ENCODE peak calls at places on chromosomes 13 and 19, in five cellular contexts. D is IMR-90, B is SK-N-SH, H is mammary epithelial cell, A is H1. M is an unnamed sample.

GRCh38 chr19:16599655-16600346 is 27.6 kb upstream of the SLC35E1 start:
- DNase-seq in H (no peak), A (no peak), D (no peak), B (peak), M (no peak)

GRCh38 chr13:102185375-102185984 is 216.4 kb downstream of the FGF14 start:
- DNase-seq in D (no peak), B (no peak), H (no peak), A (no peak), M (no peak)

GRCh38 chr13:77980592-77980991 is 62.0 kb upstream of the EDNRB start:
- DNase-seq in H (peak), B (no peak), D (peak), A (no peak), M (peak)

GRCh38 chr13:66657165-66657895 is 572.8 kb downstream of the PCDH9 start:
- DNase-seq in B (peak), A (no peak), H (peak), D (peak), M (peak)

GRCh38 chr13:41700790-41701310 is 243.5 kb downstream of the RGCC start:
- DNase-seq in H (peak), A (no peak), B (peak), D (peak), M (peak)

GRCh38 chr13:33775339-33776108 is 42.4 kb upstream of the RFC3 start:
- DNase-seq in A (no peak), H (no peak), B (no peak), D (no peak), M (no peak)

GRCh38 chr13:109725297-109725696 is 61.1 kb downstream of the IRS2 start:
- DNase-seq in B (no peak), D (no peak), H (no peak), A (no peak), M (no peak)

GRCh38 chr19:17680235-17680722 is 7.9 kb downstream of the UNC13A start:
- DNase-seq in A (no peak), D (peak), H (peak), B (no peak), M (peak)

GRCh38 chr13:20258963-20259288 is 26.8 kb upstream of the GJB6 start:
- DNase-seq in D (no peak), B (no peak), A (no peak), H (no peak), M (no peak)

GRCh38 chr19:50480281-50481111 is 3.8 kb upstream of the GARIN5A start:
- DNase-seq in A (no peak), D (no peak), B (no peak), H (no peak), M (no peak)

GRCh38 chr13:101773062-101773461 is 320.6 kb downstream of the ITGBL1 start:
- DNase-seq in H (no peak), A (no peak), B (peak), D (no peak), M (peak)

GRCh38 chr19:17687857-17688784 is at the start of gene UNC13A:
- DNase-seq in D (peak), H (peak), B (peak), A (peak), M (peak)

GRCh38 chr13:60755380-60756163 is 358.6 kb downstream of the TDRD3 start:
- DNase-seq in B (no peak), A (no peak), H (no peak), D (no peak), M (no peak)

GRCh38 chr13:75818181-75819110 is 182.3 kb downstream of the LMO7 start:
- DNase-seq in B (no peak), D (no peak), H (no peak), A (no peak), M (no peak)

GRCh38 chr19:28493881-28494280 is 719.1 kb downstream of the UQCRFS1 start:
- DNase-seq in A (no peak), H (no peak), D (no peak), B (no peak), M (no peak)

GRCh38 chr13:79485014-79485441 is 4.1 kb downstream of the NDFIP2 start:
- DNase-seq in B (no peak), A (no peak), D (peak), H (peak), M (peak)

GRCh38 chr13:27792393-27793218 is at the start of gene GSX1:
- DNase-seq in D (peak), H (peak), B (no peak), A (peak), M (peak)

GRCh38 chr13:43057653-43058317 is 34.4 kb downstream of the DNAJC15 start:
- DNase-seq in A (no peak), H (no peak), B (no peak), D (no peak), M (no peak)

GRCh38 chr13:33817513-33817842 is 471 bp upstream of the RFC3 start:
- DNase-seq in D (peak), A (no peak), B (peak), H (peak), M (no peak)

GRCh38 chr13:40979232-40979631 is 39.9 kb downstream of the ELF1 start:
- DNase-seq in A (no peak), B (no peak), D (no peak), H (no peak), M (no peak)

GRCh38 chr13:53060840-53061485 is 32.4 kb downstream of the OLFM4 start:
- DNase-seq in A (no peak), B (no peak), D (no peak), H (no peak), M (no peak)

GRCh38 chr19:29943615-29944014 is 1.6 kb downstream of the URI1 start:
- DNase-seq in B (no peak), H (no peak), A (no peak), D (no peak), M (peak)

GRCh38 chr19:36046443-36047050 is 7.5 kb downstream of the THAP8 start:
- DNase-seq in B (no peak), D (no peak), A (no peak), H (no peak), M (peak)

GRCh38 chr13:73936001-73936400 is 198.2 kb downstream of the KLF12 start:
- DNase-seq in B (no peak), D (peak), A (no peak), H (no peak), M (no peak)

GRCh38 chr13:99282264-99283231 is 24.4 kb upstream of the GPR18 start:
- DNase-seq in A (no peak), H (no peak), D (no peak), B (no peak), M (peak)

GRCh38 chr13:33186851-33187250 is 98.7 kb downstream of the STARD13 start:
- DNase-seq in H (no peak), B (no peak), A (no peak), D (peak), M (peak)

GRCh38 chr19:57241181-57241580 is 749 bp downstream of the ZNF805 start:
- DNase-seq in B (peak), D (peak), A (no peak), H (peak), M (peak)

GRCh38 chr19:43480574-43480973 is 15.2 kb upstream of the LYPD3 start:
- DNase-seq in H (no peak), D (no peak), A (no peak), B (no peak), M (no peak)

GRCh38 chr13:39956036-39956435 is 300.6 kb downstream of the COG6 start:
- DNase-seq in D (no peak), A (no peak), H (peak), B (no peak), M (no peak)

GRCh38 chr19:1512671-1513491 is at the start of gene ADAMTSL5:
- DNase-seq in B (peak), D (peak), H (peak), A (no peak), M (peak)

GRCh38 chr13:94435604-94436226 is 43.8 kb downstream of the DCT start:
- DNase-seq in A (no peak), B (peak), H (peak), D (peak), M (peak)

GRCh38 chr13:102443234-102443633 is 41.4 kb upstream of the FGF14 start:
- DNase-seq in B (no peak), H (no peak), A (no peak), D (no peak), M (no peak)

GRCh38 chr19:2495651-2496316 is 19.9 kb downstream of the GADD45B start:
- DNase-seq in D (no peak), B (no peak), A (no peak), H (no peak), M (peak)

GRCh38 chr19:6828698-6829633 is 56.5 kb downstream of the VAV1 start:
- DNase-seq in H (no peak), B (no peak), A (no peak), D (no peak), M (peak)

GRCh38 chr19:8306235-8307054 is 1.7 kb downstream of the CD320 start:
- DNase-seq in B (no peak), D (no peak), H (no peak), A (peak), M (no peak)

GRCh38 chr19:17860993-17861360 is 1.3 kb downstream of the RPL18A start:
- DNase-seq in D (peak), A (no peak), H (no peak), B (no peak), M (peak)

GRCh38 chr13:73722120-73722519 is 412.1 kb downstream of the KLF12 start:
- DNase-seq in H (peak), D (peak), B (peak), A (no peak), M (peak)

GRCh38 chr19:1151917-1152601 is 22.0 kb downstream of the SBNO2 start:
- DNase-seq in A (no peak), D (no peak), H (no peak), B (no peak), M (peak)

DNA sequence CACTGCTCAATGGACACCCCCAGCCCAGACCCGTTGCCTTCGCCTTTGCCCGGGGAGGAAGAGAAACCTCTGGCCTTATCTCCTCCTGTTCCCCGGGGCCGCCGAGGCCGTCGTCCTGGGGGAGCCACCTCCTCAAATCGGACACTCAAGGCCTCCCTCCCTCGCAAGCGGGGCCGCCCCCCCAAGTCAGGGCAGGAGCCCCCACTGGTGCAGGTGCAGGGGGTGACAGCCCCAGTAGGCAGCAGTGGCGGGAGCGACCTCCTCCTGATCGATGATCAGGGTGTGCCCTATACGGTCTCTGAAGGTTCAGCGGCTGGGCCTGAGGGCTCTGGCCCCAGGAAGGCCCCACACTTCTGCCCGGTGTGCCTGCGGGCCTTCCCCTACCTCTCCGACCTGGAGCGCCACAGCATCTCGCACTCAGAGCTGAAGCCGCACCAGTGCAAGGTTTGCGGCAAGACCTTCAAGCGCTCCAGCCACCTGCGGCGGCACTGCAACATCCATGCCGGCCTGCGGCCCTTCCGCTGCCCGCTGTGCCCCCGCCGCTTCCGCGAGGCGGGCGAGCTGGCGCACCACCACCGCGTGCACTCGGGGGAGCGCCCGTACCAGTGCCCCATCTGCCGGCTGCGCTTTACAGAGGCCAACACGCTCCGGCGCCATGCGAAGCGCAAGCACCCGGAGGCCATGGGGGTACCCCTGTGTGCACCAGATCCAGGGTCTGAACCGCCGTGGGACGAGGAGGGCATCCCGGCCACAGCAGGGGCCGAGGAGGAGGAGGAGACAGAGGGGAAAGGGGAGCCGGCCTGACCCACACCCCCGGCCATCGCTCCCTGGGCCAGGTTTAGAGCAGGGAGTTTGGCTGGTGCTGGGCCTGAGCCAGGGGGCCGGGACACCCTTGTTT is 2.3 kb downstream of the ZNF524 start:
- DNase-seq in B (no peak), D (no peak), A (peak), H (no peak), M (no peak)
- H3K9ac ChIP-seq in B (no peak), D (no peak), A (no peak), H (no peak), M (no peak)

DNA sequence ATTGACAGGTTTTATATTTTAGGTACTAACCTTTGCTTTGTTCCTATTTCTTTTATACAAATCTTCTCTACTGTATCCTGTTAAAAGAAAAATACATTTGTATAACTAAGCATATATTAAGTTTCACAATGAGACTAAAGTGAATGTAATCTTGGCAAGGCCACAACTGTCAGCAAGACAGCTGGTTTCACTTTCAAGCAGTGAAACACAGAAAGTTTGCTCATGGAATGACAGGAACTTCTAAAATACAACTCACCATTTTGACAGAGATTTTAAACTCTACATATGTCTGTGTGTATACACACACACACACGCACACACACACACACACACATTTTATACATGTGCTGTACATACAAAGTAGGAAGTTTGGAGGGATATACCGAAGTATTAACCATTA is 53.3 kb downstream of the PARP4 start:
- DNase-seq in B (no peak), A (no peak), H (no peak), D (peak), M (peak)
- H3K4me3 ChIP-seq in B (no peak), A (no peak), H (no peak), D (no peak), M (peak)

GRCh38 chr19:49336482-49337266 is 1.5 kb downstream of the CD37 start:
- DNase-seq in A (no peak), B (no peak), H (no peak), D (no peak), M (no peak)
- H3K9ac ChIP-seq in A (no peak), B (no peak), H (no peak), D (no peak), M (no peak)

DNA sequence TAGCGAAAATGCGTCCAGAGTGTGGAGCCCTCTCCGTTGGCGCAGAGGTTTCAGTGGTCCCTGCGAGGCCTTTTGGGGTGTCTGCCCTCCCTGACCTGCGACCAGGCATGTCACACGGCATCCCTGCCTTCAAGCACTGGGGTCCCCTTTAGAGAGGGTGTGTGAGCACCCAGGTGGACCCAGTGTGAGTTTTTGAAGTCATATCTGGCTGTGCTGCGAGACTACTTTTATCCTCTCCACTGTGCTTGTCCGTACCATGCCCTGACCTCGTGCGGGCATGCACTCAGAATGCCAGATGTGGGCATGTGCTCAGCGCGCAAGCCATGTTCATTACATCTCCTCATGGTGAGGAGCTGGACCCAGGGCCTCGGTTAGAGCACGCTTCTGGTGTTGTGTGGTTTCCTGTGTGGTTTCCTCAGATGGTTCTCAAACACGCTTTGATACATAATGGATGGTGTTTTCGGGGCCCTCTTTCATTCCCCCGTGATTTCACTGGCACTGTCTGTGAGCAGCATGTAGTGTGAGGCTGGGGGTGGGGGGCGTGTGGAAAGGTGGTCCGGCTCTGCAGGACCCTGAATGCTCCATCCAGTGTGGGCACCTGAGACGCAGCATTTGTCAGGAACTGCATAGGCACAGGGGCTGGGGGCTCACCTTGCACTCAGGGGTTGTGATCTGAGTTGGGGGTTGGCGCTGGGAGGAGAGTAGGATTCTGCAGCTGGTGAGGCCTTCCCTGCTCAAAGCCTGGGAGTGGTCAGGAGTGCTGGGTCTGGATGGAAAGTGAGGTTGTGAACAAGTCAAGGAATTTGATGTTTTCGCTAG is 2.3 kb downstream of the TFDP1 start:
- DNase-seq in A (peak), D (no peak), B (no peak), H (no peak), M (no peak)
- H3K4me3 ChIP-seq in A (no peak), D (no peak), B (no peak), H (no peak), M (no peak)

DNA sequence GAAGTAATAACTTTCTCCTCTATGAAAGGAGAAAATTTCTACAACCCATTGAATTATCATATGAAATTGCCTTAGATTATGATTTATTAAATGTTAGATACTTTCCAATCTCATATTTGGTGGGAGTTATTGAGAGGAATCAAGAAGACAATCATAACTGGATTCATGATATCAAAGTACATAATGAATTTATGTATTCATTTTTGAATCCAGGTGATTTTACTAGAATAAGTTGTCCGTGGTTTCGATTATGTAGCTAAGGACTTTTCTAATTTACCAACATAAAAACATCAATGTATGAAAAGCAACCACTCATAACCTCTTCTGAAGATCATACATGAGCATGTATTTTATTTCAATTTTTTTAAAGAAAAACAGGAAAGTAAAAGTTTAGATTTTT is 1225.0 kb upstream of the MIR17HG start:
- DNase-seq in B (no peak), D (no peak), H (no peak), A (no peak), M (no peak)
- H3K9ac ChIP-seq in B (no peak), D (no peak), H (no peak), A (no peak), M (no peak)

GRCh38 chr13:92805766-92806165 is 420.8 kb upstream of the GPC6 start:
- DNase-seq in B (no peak), D (no peak), A (no peak), H (no peak), M (no peak)
- H3K4me3 ChIP-seq in B (no peak), D (no peak), A (no peak), H (no peak), M (peak)

GRCh38 chr13:29490561-29490960 is 104.9 kb downstream of the SLC7A1 start:
- DNase-seq in D (no peak), B (no peak), H (no peak), A (no peak), M (no peak)

GRCh38 chr13:29491248-29491647 is 104.2 kb downstream of the SLC7A1 start:
- DNase-seq in D (no peak), A (no peak), B (no peak), H (no peak), M (no peak)

GRCh38 chr13:29494520-29494919 is 101.0 kb downstream of the SLC7A1 start:
- DNase-seq in B (no peak), H (no peak), A (no peak), D (no peak), M (no peak)

GRCh38 chr13:29496241-29496712 is 99.2 kb downstream of the SLC7A1 start:
- DNase-seq in B (no peak), D (no peak), A (no peak), H (peak), M (no peak)

DNA sequence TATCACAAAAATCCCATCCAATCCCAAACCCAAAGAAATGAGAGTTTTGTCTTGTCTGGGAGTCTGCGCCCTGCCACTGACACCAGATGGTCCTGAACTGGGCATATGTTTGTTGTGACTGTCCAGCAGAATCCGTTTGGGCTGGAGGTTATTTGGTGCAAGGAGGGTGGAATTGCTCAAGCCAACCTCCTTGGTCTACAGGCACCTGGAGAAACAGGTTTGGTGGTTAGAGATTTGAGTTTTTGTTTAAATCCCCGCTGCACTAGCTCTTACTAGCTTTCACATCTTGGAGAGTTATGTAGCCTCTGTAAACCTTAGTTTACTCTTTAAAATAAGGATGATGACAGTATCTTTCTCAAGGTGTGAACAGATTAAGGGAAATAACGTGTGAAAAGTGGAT is 101.7 kb downstream of the SLC7A1 start:
- DNase-seq in H (no peak), B (no peak), D (no peak), A (no peak), M (no peak)
- H3K9ac ChIP-seq in H (no peak), B (no peak), D (no peak), A (no peak), M (no peak)

M was measured in GM23248.